ENCODE peak calls at places on chromosomes 11 and 22, in eight cellular contexts. E, N, K, U, Y, B, G and O are unnamed samples.
A peak's percentile ranks its signal among the peaks of the same experiment; 100 is the strongest.

GRCh38 chr22:46408568-46409506 is 73.3 kb downstream of the TRMU start:
- DNase-seq in Y (no peak), K (no peak), G (no peak), U (no peak), B (peak; percentile 50), E (no peak), N (no peak), O (no peak)

GRCh38 chr11:28472904-28473303 is 364.7 kb downstream of the METTL15 start:
- DNase-seq in U (no peak), E (no peak), G (no peak), B (no peak), Y (no peak), N (no peak), K (no peak), O (no peak)

GRCh38 chr11:105642870-105643269 is 33.0 kb downstream of the GRIA4 start:
- DNase-seq in E (no peak), U (no peak), G (no peak), Y (no peak), B (no peak), K (no peak), N (no peak), O (no peak)

GRCh38 chr22:28115426-28115825 is 196.4 kb upstream of the PITPNB start:
- DNase-seq in E (no peak), B (no peak), Y (no peak), G (no peak), N (no peak), K (no peak), U (no peak), O (no peak)

GRCh38 chr11:33588056-33588455 is 112.6 kb downstream of the C11orf91 start:
- DNase-seq in U (no peak), G (no peak), K (no peak), B (no peak), Y (no peak), E (no peak), N (no peak), O (no peak)

GRCh38 chr11:120709808-120710207 is 198.3 kb downstream of the GRIK4 start:
- DNase-seq in B (no peak), E (no peak), G (no peak), N (no peak), Y (no peak), K (no peak), U (no peak), O (no peak)

GRCh38 chr22:26903030-26903856 is 245.9 kb downstream of the MIAT start:
- DNase-seq in E (no peak), B (no peak), N (no peak), Y (no peak), G (no peak), U (no peak), K (no peak), O (peak; percentile 54)

GRCh38 chr22:34639911-34640310 is 426.0 kb upstream of the ISX start:
- DNase-seq in B (no peak), G (no peak), E (no peak), U (no peak), Y (no peak), N (no peak), K (no peak), O (no peak)

GRCh38 chr22:36350751-36351594 is 36.8 kb downstream of the MYH9 start:
- DNase-seq in K (no peak), Y (no peak), G (no peak), E (peak; percentile 99), U (peak; percentile 74), N (no peak), B (no peak), O (no peak)

GRCh38 chr11:1927151-1928037 is 7.9 kb downstream of the TNNT3 start:
- DNase-seq in K (no peak), N (no peak), B (peak; percentile 66), G (no peak), E (peak; percentile 89), U (peak; percentile 52), Y (no peak), O (no peak)

GRCh38 chr11:1929621-1930447 is 10.3 kb downstream of the TNNT3 start:
- DNase-seq in Y (no peak), E (no peak), N (no peak), K (no peak), B (no peak), U (peak; percentile 30), G (no peak), O (no peak)

GRCh38 chr11:1928038-1928890 is 8.8 kb downstream of the TNNT3 start:
- DNase-seq in Y (no peak), B (no peak), G (no peak), E (peak; percentile 46), U (peak; percentile 41), N (no peak), K (no peak), O (peak; percentile 43)

GRCh38 chr11:1930448-1930802 is 10.9 kb downstream of the TNNT3 start:
- DNase-seq in G (no peak), Y (peak; percentile 10), E (no peak), U (no peak), N (no peak), K (no peak), B (no peak), O (no peak)

GRCh38 chr11:1928891-1929541 is 9.5 kb downstream of the TNNT3 start:
- DNase-seq in K (no peak), U (peak; percentile 45), Y (no peak), E (no peak), N (no peak), B (no peak), G (no peak), O (peak; percentile 37)
- H3K27me3 ChIP-seq in K (no peaks in the 10 kb centered on the region), U (no peaks in the 10 kb centered on the region), Y (peaks cover 25% of the 10 kb centered on the region), E (no peaks in the 10 kb centered on the region), N (no peaks in the 10 kb centered on the region), B (no peaks in the 10 kb centered on the region), G (no peaks in the 10 kb centered on the region), O (no peaks in the 10 kb centered on the region)

DNA sequence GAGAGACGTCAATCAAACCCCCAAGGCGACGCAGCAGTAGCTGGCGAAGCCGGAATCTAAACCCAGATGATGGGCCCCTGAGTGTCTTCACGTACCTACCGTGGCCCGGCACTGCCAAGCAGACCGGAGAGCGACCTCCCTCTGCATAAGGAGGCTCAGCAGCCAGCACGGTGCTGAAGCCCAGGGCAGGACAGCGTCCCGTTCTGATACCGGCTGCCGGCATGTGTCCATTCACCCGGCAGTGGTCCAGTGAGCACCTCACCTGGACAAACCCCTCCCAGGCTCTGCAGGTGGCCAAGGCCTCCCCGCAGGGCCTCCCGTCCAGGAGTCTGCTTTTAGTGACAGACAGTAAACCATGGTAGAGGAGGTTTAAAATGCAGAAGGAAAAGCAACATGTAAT is 142.0 kb downstream of the BRD1 start:
- DNase-seq in K (no peak), E (peak; percentile 21), N (no peak), U (no peak), Y (peak; percentile 39), B (no peak), G (no peak), O (no peak)
- H3K27me3 ChIP-seq in K (no peaks in the 10 kb centered on the region), E (no peaks in the 10 kb centered on the region), N (no peaks in the 10 kb centered on the region), U (no peaks in the 10 kb centered on the region), Y (peaks cover 44% of the 10 kb centered on the region), B (no peaks in the 10 kb centered on the region), G (peaks cover 4% of the 10 kb centered on the region), O (no peaks in the 10 kb centered on the region)

GRCh38 chr22:39180566-39180965 is 28.1 kb upstream of the CBX7 start:
- DNase-seq in N (no peak), E (no peak), U (no peak), K (no peak), Y (peak; percentile 62), B (no peak), G (no peak), O (no peak)

GRCh38 chr22:39181356-39181755 is 28.9 kb upstream of the CBX7 start:
- DNase-seq in Y (peak; percentile 39), B (no peak), U (no peak), G (no peak), K (no peak), N (no peak), E (no peak), O (no peak)

GRCh38 chr22:39182478-39183030 is 30.1 kb upstream of the CBX7 start:
- DNase-seq in E (no peak), K (no peak), N (no peak), Y (peak; percentile 38), G (no peak), U (no peak), B (no peak), O (no peak)

GRCh38 chr22:39179841-39180335 is 27.4 kb upstream of the CBX7 start:
- DNase-seq in U (no peak), B (no peak), N (no peak), G (no peak), E (no peak), K (no peak), Y (peak; percentile 68), O (no peak)

DNA sequence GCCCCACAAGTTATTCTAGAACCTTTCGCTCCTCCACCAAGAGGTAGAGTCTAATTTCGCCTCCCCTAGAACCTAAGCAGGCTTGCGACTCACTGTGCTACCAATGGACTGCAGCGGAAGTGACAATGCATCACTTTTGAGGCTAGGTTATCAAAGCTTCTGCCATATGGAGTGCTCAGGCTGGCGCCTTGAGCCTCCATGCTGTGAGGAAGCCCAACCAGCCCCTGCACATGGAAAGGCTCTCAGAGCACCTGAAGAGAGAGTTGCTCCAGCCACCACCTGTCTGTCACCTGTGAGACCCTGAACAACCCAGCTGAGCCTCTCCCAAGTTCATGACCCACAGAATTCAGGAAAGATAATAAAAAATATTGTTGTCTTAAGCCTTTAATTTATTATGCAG is 29.3 kb upstream of the CBX7 start:
- DNase-seq in B (no peak), G (no peak), N (no peak), K (no peak), Y (peak; percentile 4), E (no peak), U (no peak), O (peak; percentile 7)
- H3K27me3 ChIP-seq in B (no peaks in the 10 kb centered on the region), G (no peaks in the 10 kb centered on the region), N (no peaks in the 10 kb centered on the region), K (no peaks in the 10 kb centered on the region), Y (no peaks in the 10 kb centered on the region), E (no peaks in the 10 kb centered on the region), U (no peaks in the 10 kb centered on the region), O (no peaks in the 10 kb centered on the region)

GRCh38 chr11:44418438-44418795 is 108.5 kb upstream of the ALX4 start:
- DNase-seq in E (peak; percentile 27), K (no peak), B (no peak), N (no peak), U (no peak), G (no peak), Y (no peak), O (no peak)

GRCh38 chr11:44416776-44417175 is 106.8 kb upstream of the ALX4 start:
- DNase-seq in N (no peak), Y (no peak), E (peak; percentile 25), B (no peak), G (no peak), U (no peak), K (no peak), O (no peak)

GRCh38 chr11:44417756-44418437 is 108.0 kb upstream of the ALX4 start:
- DNase-seq in N (no peak), K (no peak), B (no peak), Y (no peak), G (no peak), U (no peak), E (peak; percentile 40), O (no peak)

GRCh38 chr11:44424841-44425240 is 114.9 kb upstream of the ALX4 start:
- DNase-seq in Y (no peak), G (no peak), N (no peak), B (no peak), K (no peak), E (peak; percentile 11), U (no peak), O (no peak)

DNA sequence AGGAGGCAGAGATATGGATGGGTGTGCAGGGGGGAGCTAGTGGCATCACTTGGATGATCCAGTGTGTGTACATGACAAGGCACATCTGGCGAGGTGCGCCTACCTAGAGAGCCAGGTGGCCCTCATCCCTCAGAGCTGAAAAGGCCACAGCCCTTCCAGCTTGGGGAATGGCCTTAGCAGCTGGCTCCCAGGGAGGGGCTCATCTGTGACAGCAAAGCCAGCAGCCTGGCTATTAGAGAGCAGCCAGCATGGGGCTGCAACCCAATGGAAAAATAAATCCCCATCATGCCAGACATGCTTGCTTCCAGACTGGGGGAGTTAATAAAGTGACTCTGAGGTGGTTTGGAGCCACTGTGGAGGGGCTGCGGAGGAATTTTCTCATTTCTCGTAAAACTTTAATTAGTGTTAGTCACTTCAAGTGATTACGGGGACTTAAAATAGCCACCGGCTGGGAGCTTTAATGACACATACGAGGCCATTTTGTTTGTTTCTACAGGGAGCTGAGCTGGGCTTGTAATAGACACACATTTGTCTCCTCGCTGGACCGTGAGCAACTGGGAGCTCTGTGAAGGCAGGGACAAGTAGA is 111.2 kb upstream of the ALX4 start:
- DNase-seq in U (no peak), G (no peak), N (no peak), B (no peak), Y (no peak), E (no peak), K (no peak), O (no peak)
- H3K27me3 ChIP-seq in U (no peaks in the 10 kb centered on the region), G (no peaks in the 10 kb centered on the region), N (no peaks in the 10 kb centered on the region), B (no peaks in the 10 kb centered on the region), Y (peaks cover 8% of the 10 kb centered on the region), E (peaks cover 7% of the 10 kb centered on the region), K (no peaks in the 10 kb centered on the region), O (no peaks in the 10 kb centered on the region)